ENCODE peak calls at places on chromosomes 2 and 18, in eight cellular contexts. T is IMR-90, Y is trophoblast cell, K is aorta, H is uterus, O is right atrium auricular region, S is fibroblast of lung, C is tibial artery. E is an unnamed sample. For H3K36me3 and H3K4me1, the result is how much of the 10 kb centered on the place peaks cover.

GRCh38 chr2:100704711-100705110 is 115.2 kb upstream of the NPAS2 start:
- DNase-seq in T (no peak), Y (no peak), K (no peak), H (no peak), O (no peak), S (no peak), C (no peak), E (no peak)

GRCh38 chr2:210633699-210634098 is 77.3 kb downstream of the CPS1 start:
- DNase-seq in T (no peak), Y (no peak), K (no peak), H (no peak), O (no peak), S (no peak), C (no peak), E (no peak)

GRCh38 chr2:95295376-95295775 is 1.8 kb upstream of the KCNIP3 start:
- DNase-seq in T (no peak), Y (no peak), K (no peak), H (no peak), O (no peak), S (no peak), C (no peak), E (no peak)

GRCh38 chr2:66802877-66803276 is 368.0 kb downstream of the MEIS1 start:
- DNase-seq in T (no peak), Y (no peak), K (no peak), H (no peak), O (no peak), S (no peak), C (no peak), E (no peak)

GRCh38 chr18:8176554-8176953 is 432.7 kb upstream of the RAB12 start:
- DNase-seq in T (no peak), Y (no peak), K (no peak), H (no peak), O (no peak), S (no peak), C (no peak), E (no peak)

GRCh38 chr18:24702001-24702400 is 241.6 kb downstream of the HRH4 start:
- DNase-seq in T (no peak), Y (no peak), K (no peak), H (no peak), O (no peak), S (no peak), C (no peak), E (no peak)

GRCh38 chr2:121071058-121071504 is 213.9 kb downstream of the TFCP2L1 start:
- DNase-seq in T (peak), Y (peak), K (peak), H (peak), O (no peak), S (peak), C (peak), E (peak)

GRCh38 chr2:112483821-112484220 is 1.9 kb downstream of the TTL start:
- DNase-seq in T (no peak), Y (no peak), K (no peak), H (no peak), O (no peak), S (no peak), C (no peak), E (no peak)

GRCh38 chr2:241618296-241618805 is 18.6 kb downstream of the THAP4 start:
- DNase-seq in T (no peak), Y (no peak), K (no peak), H (no peak), O (no peak), S (no peak), C (no peak), E (no peak)

GRCh38 chr2:176122633-176123482 is at the start of gene HOXD9:
- DNase-seq in T (no peak), Y (peak), K (peak), H (peak), O (no peak), S (no peak), C (no peak), E (no peak)

GRCh38 chr2:215367647-215368492 is 56.0 kb downstream of the ATIC start:
- DNase-seq in T (peak), Y (peak), K (no peak), H (no peak), O (no peak), S (peak), C (no peak), E (no peak)

GRCh38 chr18:36176739-36177138 is 10.6 kb upstream of the MOCOS start:
- DNase-seq in T (peak), Y (peak), K (no peak), H (no peak), O (no peak), S (peak), C (no peak), E (no peak)

GRCh38 chr18:54957987-54958386 is 1.3 kb downstream of the CCDC68 start:
- DNase-seq in T (peak), Y (no peak), K (no peak), H (no peak), O (no peak), S (peak), C (no peak), E (no peak)

GRCh38 chr2:221465776-221466175 is 106.3 kb downstream of the EPHA4 start:
- DNase-seq in T (peak), Y (no peak), K (no peak), H (no peak), O (no peak), S (no peak), C (no peak), E (no peak)

GRCh38 chr2:120419073-120419472 is 73.1 kb downstream of the INHBB start:
- DNase-seq in T (no peak), Y (no peak), K (peak), H (no peak), O (no peak), S (no peak), C (no peak), E (no peak)

GRCh38 chr2:223815884-223816570 is 21.4 kb downstream of the AP1S3 start:
- DNase-seq in T (no peak), Y (no peak), K (no peak), H (no peak), O (no peak), S (no peak), C (no peak), E (no peak)

GRCh38 chr18:77079088-77079487 is 53.5 kb downstream of the MBP start:
- DNase-seq in T (no peak), Y (no peak), K (no peak), H (no peak), O (no peak), S (no peak), C (no peak), E (no peak)

GRCh38 chr2:8658064-8658862 is 23.6 kb upstream of the ID2 start:
- DNase-seq in T (no peak), Y (no peak), K (peak), H (no peak), O (no peak), S (no peak), C (no peak), E (no peak)

GRCh38 chr18:48996901-48997463 is 46.2 kb upstream of the SMAD7 start:
- DNase-seq in T (peak), Y (peak), K (no peak), H (no peak), O (no peak), S (peak), C (no peak), E (no peak)

GRCh38 chr2:241851325-241852115 is 7.2 kb downstream of the PDCD1 start:
- DNase-seq in T (no peak), Y (no peak), K (peak), H (peak), O (no peak), S (no peak), C (no peak), E (no peak)

GRCh38 chr2:122748552-122749011 is 993.1 kb downstream of the TSN start:
- DNase-seq in T (no peak), Y (no peak), K (no peak), H (no peak), O (no peak), S (peak), C (no peak), E (no peak)

GRCh38 chr18:76621184-76621583 is 126.1 kb upstream of the ZNF516 start:
- DNase-seq in T (peak), Y (no peak), K (no peak), H (no peak), O (no peak), S (peak), C (no peak), E (no peak)

GRCh38 chr2:19021100-19021476 is 337.3 kb downstream of the OSR1 start:
- DNase-seq in T (peak), Y (peak), K (no peak), H (no peak), O (no peak), S (peak), C (no peak), E (no peak)
- H3K36me3 ChIP-seq in T (under half), Y (under half), K (under half), H (under half), O (under half), S (under half), C (under half), E (under half)

GRCh38 chr2:47898089-47898731 is 8.1 kb downstream of the FBXO11 start:
- DNase-seq in T (no peak), Y (no peak), K (no peak), H (no peak), O (no peak), S (no peak), C (no peak), E (no peak)
- H3K4me3 ChIP-seq in T (no peak), Y (no peak), K (no peak), H (no peak), O (no peak), S (no peak), C (no peak), E (no peak)

GRCh38 chr2:152406836-152407161 is 71.8 kb downstream of the FMNL2 start:
- DNase-seq in T (no peak), Y (no peak), K (no peak), H (no peak), O (no peak), S (no peak), C (no peak), E (no peak)
- H3K4me1 ChIP-seq in T (under half), Y (under half), K (under half), H (under half), O (under half), S (under half), C (half or more), E (under half)

DNA sequence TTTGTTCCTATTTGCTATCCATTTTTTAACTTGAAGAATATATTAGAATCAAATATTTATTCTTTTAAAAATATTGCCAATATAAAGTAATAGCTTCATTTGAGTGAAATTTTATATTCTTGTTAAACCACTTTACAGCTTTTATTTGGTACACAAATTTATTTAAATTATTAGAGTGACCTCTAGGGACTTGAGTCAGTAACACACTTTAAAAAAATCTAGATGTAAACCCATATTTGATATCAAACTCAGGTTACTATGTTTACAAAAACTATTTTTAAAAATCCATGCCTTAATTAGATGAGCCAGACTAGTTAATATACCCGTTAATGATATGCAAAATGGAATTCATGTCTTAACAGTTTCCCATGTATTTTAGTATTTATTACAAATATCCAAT is 134.6 kb downstream of the MAP4K4 start:
- DNase-seq in T (no peak), Y (no peak), K (no peak), H (no peak), O (no peak), S (no peak), C (no peak), E (no peak)
- H3K36me3 ChIP-seq in T (under half), Y (under half), K (under half), H (under half), O (under half), S (under half), C (under half), E (under half)

GRCh38 chr2:238100821-238101771 is 956 bp downstream of the ESPNL start:
- DNase-seq in T (no peak), Y (no peak), K (no peak), H (peak), O (no peak), S (no peak), C (peak), E (no peak)
- H3K4me3 ChIP-seq in T (no peak), Y (no peak), K (no peak), H (no peak), O (no peak), S (no peak), C (no peak), E (no peak)

GRCh38 chr2:219519526-219519916 is 5.2 kb downstream of the ASIC4 start:
- DNase-seq in T (no peak), Y (no peak), K (no peak), H (no peak), O (no peak), S (no peak), C (no peak), E (no peak)
- H3K4me1 ChIP-seq in T (under half), Y (under half), K (under half), H (under half), O (under half), S (under half), C (under half), E (under half)

DNA sequence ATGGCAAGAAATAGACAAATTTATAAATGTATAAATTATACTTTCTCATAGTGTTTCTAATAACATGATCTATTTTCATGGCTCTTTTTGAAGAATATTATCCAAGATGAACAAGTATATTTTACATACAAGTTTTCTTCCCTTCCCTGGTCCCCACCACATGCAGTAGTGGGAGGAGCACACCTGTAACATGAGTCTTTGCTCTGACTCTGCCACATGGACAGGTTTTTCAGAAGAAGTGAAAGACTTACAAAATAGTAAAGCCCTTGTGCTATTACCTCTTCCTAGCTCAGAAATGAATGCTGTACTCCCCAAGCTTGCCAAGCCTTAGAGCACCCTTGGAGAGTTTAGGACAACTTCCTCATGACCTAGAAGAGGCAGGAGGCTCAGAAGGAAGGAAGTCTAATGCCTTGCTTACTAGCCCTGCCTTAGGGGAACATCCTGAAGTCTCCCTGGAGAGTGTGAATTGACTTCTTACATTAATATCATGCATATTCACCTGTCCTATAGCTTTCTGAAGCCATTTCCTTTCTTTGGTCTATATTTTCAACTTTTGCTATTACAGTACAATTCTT is 18.4 kb downstream of the MXD1 start:
- DNase-seq in T (no peak), Y (no peak), K (no peak), H (no peak), O (no peak), S (no peak), C (no peak), E (no peak)
- H3K36me3 ChIP-seq in T (under half), Y (under half), K (under half), H (under half), O (under half), S (under half), C (under half), E (under half)

GRCh38 chr2:15486770-15487169 is 74.4 kb downstream of the NBAS start:
- DNase-seq in T (no peak), Y (no peak), K (no peak), H (no peak), O (no peak), S (no peak), C (no peak), E (no peak)

GRCh38 chr2:15480552-15480951 is 80.6 kb downstream of the NBAS start:
- DNase-seq in T (no peak), Y (no peak), K (no peak), H (no peak), O (no peak), S (no peak), C (no peak), E (no peak)

GRCh38 chr2:15481000-15481399 is 80.1 kb downstream of the NBAS start:
- DNase-seq in T (no peak), Y (no peak), K (no peak), H (no peak), O (no peak), S (no peak), C (no peak), E (no peak)

GRCh38 chr2:15485949-15486348 is 75.2 kb downstream of the NBAS start:
- DNase-seq in T (no peak), Y (no peak), K (no peak), H (no peak), O (no peak), S (no peak), C (no peak), E (no peak)
- H3K4me3 ChIP-seq in T (no peak), Y (no peak), K (no peak), H (no peak), O (no peak), S (no peak), C (no peak), E (no peak)